ENCODE peak calls at places on chromosomes 2 and 18, in five cellular contexts. F is H7, X is M059J, Z is Calu3, J is nucleus accumbens. S is an unnamed sample.

GRCh38 chr2:197141669-197142068 is 168.9 kb downstream of the ANKRD44 start:
- DNase-seq in F (no peak), X (no peak), Z (no peak), J (no peak), S (no peak)

GRCh38 chr2:159875083-159875482 is 77.1 kb upstream of the CD302 start:
- DNase-seq in F (no peak), X (peak), Z (no peak), J (no peak), S (no peak)

GRCh38 chr2:156423674-156424282 is 12.4 kb upstream of the GPD2 start:
- DNase-seq in F (no peak), X (no peak), Z (no peak), J (no peak), S (no peak)

GRCh38 chr2:121977326-121977725 is 221.9 kb downstream of the TSN start:
- DNase-seq in F (no peak), X (no peak), Z (no peak), J (no peak), S (no peak)

GRCh38 chr2:8582850-8583399 is 98.9 kb upstream of the ID2 start:
- DNase-seq in F (no peak), X (no peak), Z (no peak), J (no peak), S (no peak)

GRCh38 chr2:53582556-53582955 is 185.0 kb upstream of the CHAC2 start:
- DNase-seq in F (no peak), X (no peak), Z (no peak), J (no peak), S (no peak)

GRCh38 chr2:239369631-239370161 is 31.1 kb downstream of the HDAC4 start:
- DNase-seq in F (no peak), X (no peak), Z (no peak), J (no peak), S (no peak)

GRCh38 chr2:75055820-75056675 is 97.6 kb downstream of the POLE4 start:
- DNase-seq in F (peak), X (peak), Z (no peak), J (no peak), S (no peak)

GRCh38 chr2:203722411-203722810 is 16.0 kb downstream of the CD28 start:
- DNase-seq in F (no peak), X (peak), Z (no peak), J (no peak), S (no peak)

GRCh38 chr2:113162173-113162572 is 11.6 kb upstream of the PSD4 start:
- DNase-seq in F (no peak), X (no peak), Z (no peak), J (no peak), S (no peak)

GRCh38 chr2:235533203-235533602 is 39.4 kb downstream of the AGAP1 start:
- DNase-seq in F (no peak), X (no peak), Z (no peak), J (no peak), S (no peak)

GRCh38 chr2:203396667-203397066 is 68.5 kb downstream of the ABI2 start:
- DNase-seq in F (peak), X (no peak), Z (peak), J (no peak), S (no peak)

GRCh38 chr2:190679813-190680591 is 31.1 kb downstream of the NAB1 start:
- DNase-seq in F (peak), X (peak), Z (peak), J (peak), S (peak)

GRCh38 chr2:70946832-70947442 is 11.2 kb downstream of the ATP6V1B1 start:
- DNase-seq in F (peak), X (peak), Z (peak), J (peak), S (peak)

GRCh38 chr2:55133467-55134315 is 83.4 kb upstream of the RTN4 start:
- DNase-seq in F (peak), X (peak), Z (peak), J (peak), S (peak)

GRCh38 chr18:58505181-58505580 is 123.7 kb downstream of the ALPK2 start:
- DNase-seq in F (no peak), X (no peak), Z (no peak), J (no peak), S (no peak)

GRCh38 chr2:42105330-42106256 is 57.8 kb downstream of the PKDCC start:
- DNase-seq in F (no peak), X (no peak), Z (no peak), J (no peak), S (no peak)

GRCh38 chr2:39618736-39619135 is 47.0 kb upstream of the TMEM178A start:
- DNase-seq in F (no peak), X (no peak), Z (no peak), J (no peak), S (no peak)

GRCh38 chr2:142707318-142707717 is 170.1 kb upstream of the KYNU start:
- DNase-seq in F (peak), X (no peak), Z (no peak), J (no peak), S (no peak)

GRCh38 chr2:195672674-195673073 is 15.6 kb downstream of the SLC39A10 start:
- DNase-seq in F (peak), X (no peak), Z (no peak), J (no peak), S (no peak)

GRCh38 chr2:24501813-24502212 is 10.8 kb downstream of the NCOA1 start:
- DNase-seq in F (no peak), X (no peak), Z (no peak), J (no peak), S (no peak)

GRCh38 chr2:216109962-216110614 is 940 bp downstream of the XRCC5 start:
- DNase-seq in F (no peak), X (peak), Z (no peak), J (no peak), S (no peak)

GRCh38 chr2:120344991-120345975 is 653 bp upstream of the INHBB start:
- DNase-seq in F (peak), X (peak), Z (peak), J (no peak), S (no peak)

GRCh38 chr2:174553811-174554493 is 43.7 kb downstream of the WIPF1 start:
- DNase-seq in F (no peak), X (no peak), Z (no peak), J (no peak), S (no peak)

GRCh38 chr2:235827585-235827992 is 333.7 kb downstream of the AGAP1 start:
- DNase-seq in F (no peak), X (peak), Z (peak), J (no peak), S (no peak)

GRCh38 chr2:45649457-45649854 is 2.0 kb upstream of the PRKCE start:
- DNase-seq in F (peak), X (no peak), Z (no peak), J (no peak), S (no peak)

GRCh38 chr2:121898483-121898882 is 143.0 kb downstream of the TSN start:
- DNase-seq in F (no peak), X (peak), Z (no peak), J (no peak), S (no peak)

GRCh38 chr2:72994282-72994990 is 77.1 kb downstream of the SFXN5 start:
- DNase-seq in F (no peak), X (no peak), Z (no peak), J (no peak), S (no peak)

GRCh38 chr2:25523060-25523459 is 150.3 kb downstream of the DTNB start:
- DNase-seq in F (no peak), X (no peak), Z (no peak), J (no peak), S (no peak)

GRCh38 chr2:241680827-241681599 is 5.6 kb downstream of the DTYMK start:
- DNase-seq in F (no peak), X (peak), Z (no peak), J (no peak), S (no peak)

GRCh38 chr18:47260924-47261701 is 9.7 kb upstream of the SKOR2 start:
- DNase-seq in F (peak), X (no peak), Z (no peak), J (no peak), S (no peak)

GRCh38 chr18:54127759-54128378 is 96.6 kb downstream of the MBD2 start:
- DNase-seq in F (peak), X (peak), Z (peak), J (no peak), S (no peak)

GRCh38 chr2:237459741-237460174 is 27.3 kb upstream of the MLPH start:
- DNase-seq in F (no peak), X (peak), Z (no peak), J (no peak), S (no peak)

GRCh38 chr18:47287911-47288635 is 36.6 kb upstream of the SKOR2 start:
- DNase-seq in F (no peak), X (no peak), Z (no peak), J (no peak), S (no peak)

GRCh38 chr2:10266133-10266620 is 36.5 kb upstream of the HPCAL1 start:
- DNase-seq in F (no peak), X (peak), Z (no peak), J (no peak), S (no peak)

GRCh38 chr18:34501553-34501952 is 208.5 kb upstream of the DTNA start:
- DNase-seq in F (no peak), X (no peak), Z (no peak), J (no peak), S (no peak)

GRCh38 chr2:99756059-99756458 is 266.2 kb upstream of the REV1 start:
- DNase-seq in F (no peak), X (no peak), Z (no peak), J (no peak), S (no peak)

GRCh38 chr18:8754995-8755955 is 49.9 kb downstream of the MTCL1 start:
- DNase-seq in F (no peak), X (peak), Z (no peak), J (no peak), S (no peak)

GRCh38 chr2:173537694-173538093 is 183.0 kb downstream of the CDCA7 start:
- DNase-seq in F (no peak), X (no peak), Z (no peak), J (no peak), S (no peak)